ENCODE peak calls at places on chromosomes 5 and 9, in eight cellular contexts. One of them, this sample, is unnamed.
A peak's percentile ranks its signal among the peaks of the same experiment; 100 is the strongest.

GRCh38 chr9:26789959-26790358 is 102.6 kb downstream of the CAAP1 start:
- DNase-seq in CD8-positive, alpha-beta T cell: no peak
- DNase-seq in GM10248: no peak
- DNase-seq in HFF-Myc: no peak
- DNase-seq in GM13976: no peak
- DNase-seq in sigmoid colon: no peak
- DNase-seq in colonic mucosa: no peak
- DNase-seq in LNCaP clone FGC: no peak
- DNase-seq in this sample: no peak

GRCh38 chr9:32644698-32645097 is 9.2 kb upstream of the TAF1L start:
- DNase-seq in colonic mucosa: no peak
- DNase-seq in LNCaP clone FGC: no peak
- DNase-seq in GM10248: no peak
- DNase-seq in GM13976: no peak
- DNase-seq in CD8-positive, alpha-beta T cell: no peak
- DNase-seq in HFF-Myc: peak; percentile 6
- DNase-seq in sigmoid colon: no peak
- DNase-seq in this sample: no peak

GRCh38 chr5:55708732-55709131 is 3.4 kb downstream of the SLC38A9 start:
- DNase-seq in LNCaP clone FGC: peak; percentile 31
- DNase-seq in CD8-positive, alpha-beta T cell: no peak
- DNase-seq in GM10248: no peak
- DNase-seq in sigmoid colon: no peak
- DNase-seq in GM13976: no peak
- DNase-seq in HFF-Myc: no peak
- DNase-seq in colonic mucosa: no peak
- DNase-seq in this sample: no peak

GRCh38 chr5:149831492-149831891 is 101.4 kb downstream of the PPARGC1B start:
- DNase-seq in colonic mucosa: no peak
- DNase-seq in GM13976: peak; percentile 86
- DNase-seq in LNCaP clone FGC: no peak
- DNase-seq in GM10248: peak; percentile 85
- DNase-seq in HFF-Myc: no peak
- DNase-seq in CD8-positive, alpha-beta T cell: no peak
- DNase-seq in sigmoid colon: no peak
- DNase-seq in this sample: peak; percentile 85

GRCh38 chr9:38065369-38066075 is 3.5 kb downstream of the SHB start:
- DNase-seq in sigmoid colon: peak; percentile 50
- DNase-seq in HFF-Myc: no peak
- DNase-seq in CD8-positive, alpha-beta T cell: no peak
- DNase-seq in colonic mucosa: no peak
- DNase-seq in LNCaP clone FGC: no peak
- DNase-seq in GM13976: peak; percentile 55
- DNase-seq in GM10248: peak; percentile 66
- DNase-seq in this sample: peak; percentile 56

GRCh38 chr5:96933764-96934163 is 2.1 kb upstream of the LNPEP start:
- DNase-seq in CD8-positive, alpha-beta T cell: no peak
- DNase-seq in sigmoid colon: no peak
- DNase-seq in LNCaP clone FGC: no peak
- DNase-seq in colonic mucosa: no peak
- DNase-seq in GM13976: no peak
- DNase-seq in HFF-Myc: no peak
- DNase-seq in GM10248: no peak
- DNase-seq in this sample: no peak

GRCh38 chr5:178424141-178424855 is 165.9 kb downstream of the COL23A1 start:
- DNase-seq in sigmoid colon: no peak
- DNase-seq in CD8-positive, alpha-beta T cell: no peak
- DNase-seq in LNCaP clone FGC: no peak
- DNase-seq in GM10248: no peak
- DNase-seq in colonic mucosa: no peak
- DNase-seq in HFF-Myc: no peak
- DNase-seq in GM13976: no peak
- DNase-seq in this sample: no peak

GRCh38 chr9:551986-552930 is 289.2 kb upstream of the DMRT1 start:
- DNase-seq in LNCaP clone FGC: no peak
- DNase-seq in colonic mucosa: no peak
- DNase-seq in sigmoid colon: no peak
- DNase-seq in GM10248: no peak
- DNase-seq in HFF-Myc: no peak
- DNase-seq in GM13976: no peak
- DNase-seq in CD8-positive, alpha-beta T cell: no peak
- DNase-seq in this sample: no peak

GRCh38 chr9:3385871-3386270 is 139.9 kb downstream of the RFX3 start:
- DNase-seq in sigmoid colon: no peak
- DNase-seq in CD8-positive, alpha-beta T cell: no peak
- DNase-seq in colonic mucosa: no peak
- DNase-seq in GM13976: no peak
- DNase-seq in HFF-Myc: no peak
- DNase-seq in GM10248: peak; percentile 32
- DNase-seq in LNCaP clone FGC: no peak
- DNase-seq in this sample: peak; percentile 25

GRCh38 chr9:104494808-104495207 is 9.3 kb upstream of the OR13F1 start:
- DNase-seq in CD8-positive, alpha-beta T cell: no peak
- DNase-seq in colonic mucosa: no peak
- DNase-seq in sigmoid colon: no peak
- DNase-seq in GM10248: no peak
- DNase-seq in GM13976: no peak
- DNase-seq in LNCaP clone FGC: no peak
- DNase-seq in HFF-Myc: no peak
- DNase-seq in this sample: no peak

GRCh38 chr5:138032572-138033274 is at the start of gene FAM13B:
- DNase-seq in GM10248: peak; percentile 90
- DNase-seq in HFF-Myc: no peak
- DNase-seq in GM13976: peak; percentile 92
- DNase-seq in LNCaP clone FGC: no peak
- DNase-seq in CD8-positive, alpha-beta T cell: peak; percentile 73
- DNase-seq in sigmoid colon: peak; percentile 90
- DNase-seq in colonic mucosa: peak; percentile 80
- DNase-seq in this sample: peak; percentile 90

GRCh38 chr9:110871736-110872135 is 166.5 kb downstream of the LPAR1 start:
- DNase-seq in colonic mucosa: no peak
- DNase-seq in CD8-positive, alpha-beta T cell: no peak
- DNase-seq in sigmoid colon: no peak
- DNase-seq in GM13976: no peak
- DNase-seq in GM10248: no peak
- DNase-seq in LNCaP clone FGC: no peak
- DNase-seq in HFF-Myc: no peak
- DNase-seq in this sample: no peak

GRCh38 chr5:168219515-168220410 is 71.7 kb upstream of the WWC1 start:
- DNase-seq in sigmoid colon: no peak
- DNase-seq in GM10248: peak; percentile 76
- DNase-seq in colonic mucosa: peak; percentile 72
- DNase-seq in LNCaP clone FGC: peak; percentile 54
- DNase-seq in HFF-Myc: peak; percentile 61
- DNase-seq in CD8-positive, alpha-beta T cell: no peak
- DNase-seq in GM13976: peak; percentile 81
- DNase-seq in this sample: peak; percentile 80

GRCh38 chr5:123120197-123120596 is 31.2 kb downstream of the PRDM6 start:
- DNase-seq in HFF-Myc: no peak
- DNase-seq in CD8-positive, alpha-beta T cell: no peak
- DNase-seq in GM13976: no peak
- DNase-seq in sigmoid colon: no peak
- DNase-seq in LNCaP clone FGC: no peak
- DNase-seq in colonic mucosa: no peak
- DNase-seq in GM10248: no peak
- DNase-seq in this sample: no peak

GRCh38 chr9:108056083-108056804 is 566.7 kb upstream of the KLF4 start:
- DNase-seq in sigmoid colon: no peak
- DNase-seq in GM10248: no peak
- DNase-seq in CD8-positive, alpha-beta T cell: no peak
- DNase-seq in GM13976: no peak
- DNase-seq in HFF-Myc: no peak
- DNase-seq in colonic mucosa: no peak
- DNase-seq in LNCaP clone FGC: no peak
- DNase-seq in this sample: no peak

GRCh38 chr5:90542827-90543519 is 13.6 kb upstream of the LYSMD3 start:
- DNase-seq in CD8-positive, alpha-beta T cell: no peak
- DNase-seq in LNCaP clone FGC: no peak
- DNase-seq in HFF-Myc: no peak
- DNase-seq in GM13976: no peak
- DNase-seq in GM10248: no peak
- DNase-seq in sigmoid colon: no peak
- DNase-seq in colonic mucosa: no peak
- DNase-seq in this sample: no peak

GRCh38 chr5:150599281-150599680 is 41.2 kb upstream of the SYNPO start:
- DNase-seq in GM13976: no peak
- DNase-seq in colonic mucosa: no peak
- DNase-seq in HFF-Myc: no peak
- DNase-seq in GM10248: no peak
- DNase-seq in CD8-positive, alpha-beta T cell: no peak
- DNase-seq in sigmoid colon: no peak
- DNase-seq in LNCaP clone FGC: no peak
- DNase-seq in this sample: no peak

GRCh38 chr9:79610019-79610760 is 38.4 kb downstream of the TLE4 start:
- DNase-seq in sigmoid colon: no peak
- DNase-seq in GM10248: no peak
- DNase-seq in GM13976: no peak
- DNase-seq in colonic mucosa: no peak
- DNase-seq in LNCaP clone FGC: no peak
- DNase-seq in CD8-positive, alpha-beta T cell: no peak
- DNase-seq in HFF-Myc: peak; percentile 53
- DNase-seq in this sample: no peak

GRCh38 chr5:88269222-88269771 is 652 bp upstream of the TMEM161B start:
- DNase-seq in GM13976: no peak
- DNase-seq in CD8-positive, alpha-beta T cell: no peak
- DNase-seq in colonic mucosa: peak; percentile 17
- DNase-seq in HFF-Myc: no peak
- DNase-seq in GM10248: no peak
- DNase-seq in sigmoid colon: no peak
- DNase-seq in LNCaP clone FGC: no peak
- DNase-seq in this sample: no peak

GRCh38 chr9:93058357-93059096 is at the start of gene SUSD3:
- DNase-seq in HFF-Myc: no peak
- DNase-seq in CD8-positive, alpha-beta T cell: peak; percentile 53
- DNase-seq in GM13976: peak; percentile 95
- DNase-seq in LNCaP clone FGC: no peak
- DNase-seq in GM10248: peak; percentile 93
- DNase-seq in colonic mucosa: peak; percentile 77
- DNase-seq in sigmoid colon: peak; percentile 83
- DNase-seq in this sample: peak; percentile 92

GRCh38 chr5:167096816-167097215 is 1194.6 kb upstream of the WWC1 start:
- DNase-seq in CD8-positive, alpha-beta T cell: no peak
- DNase-seq in colonic mucosa: no peak
- DNase-seq in GM10248: no peak
- DNase-seq in sigmoid colon: no peak
- DNase-seq in HFF-Myc: no peak
- DNase-seq in LNCaP clone FGC: no peak
- DNase-seq in GM13976: no peak
- DNase-seq in this sample: no peak

GRCh38 chr9:21696411-21696865 is 106.0 kb upstream of the MTAP start:
- DNase-seq in sigmoid colon: no peak
- DNase-seq in GM10248: peak; percentile 14
- DNase-seq in GM13976: peak; percentile 16
- DNase-seq in colonic mucosa: no peak
- DNase-seq in CD8-positive, alpha-beta T cell: no peak
- DNase-seq in LNCaP clone FGC: no peak
- DNase-seq in HFF-Myc: no peak
- DNase-seq in this sample: no peak
- TF ChIP-seq CTCF in sigmoid colon: no peak
- TF ChIP-seq CTCF in GM10248: no peak
- TF ChIP-seq CTCF in GM13976: no peak
- TF ChIP-seq CTCF in colonic mucosa: no peak
- TF ChIP-seq CTCF in CD8-positive, alpha-beta T cell: no peak
- TF ChIP-seq CTCF in LNCaP clone FGC: no peak
- TF ChIP-seq CTCF in HFF-Myc: peak; percentile 20
- TF ChIP-seq CTCF in this sample: no peak

GRCh38 chr9:129353697-129354336 is 175.8 kb upstream of the IER5L start:
- DNase-seq in colonic mucosa: no peak
- DNase-seq in CD8-positive, alpha-beta T cell: no peak
- DNase-seq in GM10248: no peak
- DNase-seq in LNCaP clone FGC: no peak
- DNase-seq in GM13976: no peak
- DNase-seq in sigmoid colon: no peak
- DNase-seq in HFF-Myc: no peak
- DNase-seq in this sample: no peak
- TF ChIP-seq CTCF in colonic mucosa: no peak
- TF ChIP-seq CTCF in CD8-positive, alpha-beta T cell: no peak
- TF ChIP-seq CTCF in GM10248: no peak
- TF ChIP-seq CTCF in LNCaP clone FGC: no peak
- TF ChIP-seq CTCF in GM13976: no peak
- TF ChIP-seq CTCF in sigmoid colon: no peak
- TF ChIP-seq CTCF in HFF-Myc: no peak
- TF ChIP-seq CTCF in this sample: no peak

GRCh38 chr5:125106881-125107280 is 360.4 kb upstream of the ZNF608 start:
- DNase-seq in HFF-Myc: no peak
- DNase-seq in colonic mucosa: no peak
- DNase-seq in GM13976: no peak
- DNase-seq in sigmoid colon: no peak
- DNase-seq in LNCaP clone FGC: no peak
- DNase-seq in CD8-positive, alpha-beta T cell: no peak
- DNase-seq in GM10248: no peak
- DNase-seq in this sample: no peak
- TF ChIP-seq CTCF in HFF-Myc: no peak
- TF ChIP-seq CTCF in colonic mucosa: no peak
- TF ChIP-seq CTCF in GM13976: no peak
- TF ChIP-seq CTCF in sigmoid colon: no peak
- TF ChIP-seq CTCF in LNCaP clone FGC: no peak
- TF ChIP-seq CTCF in CD8-positive, alpha-beta T cell: no peak
- TF ChIP-seq CTCF in GM10248: no peak
- TF ChIP-seq CTCF in this sample: no peak

DNA sequence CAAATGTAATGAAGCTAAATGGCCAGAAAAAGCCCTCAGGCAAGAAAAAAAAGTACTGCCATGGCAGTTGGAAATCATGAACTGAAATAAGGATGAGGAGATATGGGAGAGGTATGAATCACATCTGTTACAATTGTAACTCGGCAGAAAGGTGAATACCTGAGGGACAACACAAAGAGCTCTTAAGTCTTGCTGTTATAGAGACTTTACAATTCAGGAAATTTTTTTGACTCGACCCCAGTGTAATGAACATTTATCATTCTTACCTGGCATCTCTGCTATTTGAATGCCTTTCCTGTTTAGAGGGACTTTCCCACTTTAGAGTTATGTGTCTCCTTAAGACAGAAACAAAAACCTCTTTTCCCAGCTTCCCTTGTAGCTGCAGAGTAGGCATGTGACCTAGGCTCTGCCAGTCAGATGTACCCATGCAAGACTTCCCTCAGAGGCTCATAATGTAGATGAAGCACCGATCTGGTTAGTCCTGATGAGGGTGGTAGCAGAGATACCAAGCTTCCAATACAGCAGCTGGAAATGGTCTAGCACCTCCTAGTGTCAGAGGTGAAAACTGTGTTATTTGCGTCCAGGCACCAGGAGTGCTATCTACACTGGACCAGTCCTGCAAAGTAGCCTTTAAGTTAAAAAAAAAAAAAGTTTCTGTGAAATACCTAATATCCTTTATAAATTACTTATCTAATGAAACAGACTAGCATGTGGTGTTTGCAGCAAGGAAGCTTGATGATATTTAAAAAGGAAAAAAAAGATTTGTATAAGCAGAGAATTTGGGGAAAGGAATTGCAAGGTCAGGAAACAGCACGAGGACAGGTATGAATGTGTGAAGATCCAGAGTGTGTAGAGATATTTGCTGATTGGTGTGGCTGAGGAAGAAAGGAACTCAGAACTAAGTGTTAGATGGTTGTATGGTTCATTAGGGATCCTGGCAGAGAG is 146.9 kb upstream of the SLC1A3 start:
- DNase-seq in LNCaP clone FGC: no peak
- DNase-seq in colonic mucosa: no peak
- DNase-seq in CD8-positive, alpha-beta T cell: no peak
- DNase-seq in GM13976: no peak
- DNase-seq in GM10248: no peak
- DNase-seq in HFF-Myc: no peak
- DNase-seq in sigmoid colon: no peak
- DNase-seq in this sample: no peak
- TF ChIP-seq CTCF in LNCaP clone FGC: peak; percentile 28
- TF ChIP-seq CTCF in colonic mucosa: no peak
- TF ChIP-seq CTCF in CD8-positive, alpha-beta T cell: no peak
- TF ChIP-seq CTCF in GM13976: no peak
- TF ChIP-seq CTCF in GM10248: peak; percentile 16
- TF ChIP-seq CTCF in HFF-Myc: peak; percentile 37
- TF ChIP-seq CTCF in sigmoid colon: no peak
- TF ChIP-seq CTCF in this sample: peak; percentile 27

GRCh38 chr5:154157483-154158378 is 32.8 kb upstream of the GALNT10 start:
- DNase-seq in colonic mucosa: no peak
- DNase-seq in HFF-Myc: no peak
- DNase-seq in sigmoid colon: no peak
- DNase-seq in LNCaP clone FGC: peak; percentile 44
- DNase-seq in GM10248: no peak
- DNase-seq in CD8-positive, alpha-beta T cell: no peak
- DNase-seq in GM13976: no peak
- DNase-seq in this sample: no peak
- TF ChIP-seq CTCF in colonic mucosa: peak; percentile 25
- TF ChIP-seq CTCF in HFF-Myc: peak; percentile 64
- TF ChIP-seq CTCF in sigmoid colon: peak; percentile 22
- TF ChIP-seq CTCF in LNCaP clone FGC: peak; percentile 31
- TF ChIP-seq CTCF in GM10248: peak; percentile 25
- TF ChIP-seq CTCF in CD8-positive, alpha-beta T cell: no peak
- TF ChIP-seq CTCF in GM13976: no peak
- TF ChIP-seq CTCF in this sample: peak; percentile 40

This sample was measured in GM13977.